ENCODE peak calls at places on chromosomes 4 and X, in six cellular contexts. F is fibroblast of villous mesenchyme; V is naive thymus-derived CD4-positive, alpha-beta T cell; K is kidney epithelial cell; X is MG63; A is NT2/D1. M is an unnamed sample.
A peak's percentile ranks its signal among the peaks of the same experiment; 100 is the strongest.

GRCh38 chr4:126250006-126250405 is 935.3 kb downstream of the FAT4 start:
- DNase-seq in F (no peak), V (no peak), K (no peak), X (no peak), A (no peak), M (no peak)

GRCh38 chr4:143375326-143376073 is 38.8 kb downstream of the GAB1 start:
- DNase-seq in F (no peak), V (no peak), K (no peak), X (peak; percentile 15), A (no peak), M (no peak)

GRCh38 chrX:120456973-120457372 is 12.1 kb downstream of the LAMP2 start:
- DNase-seq in F (peak; percentile 30), V (no peak), K (no peak), X (no peak), A (no peak), M (no peak)

GRCh38 chr4:44016582-44017421 is 431.8 kb downstream of the KCTD8 start:
- DNase-seq in F (peak; percentile 7), V (no peak), K (no peak), X (peak; percentile 62), A (no peak), M (no peak)

GRCh38 chr4:23986270-23986669 is 96.4 kb upstream of the PPARGC1A start:
- DNase-seq in F (no peak), V (no peak), K (no peak), X (no peak), A (no peak), M (no peak)

GRCh38 chrX:13923845-13924244 is 105.8 kb downstream of the GEMIN8 start:
- DNase-seq in F (no peak), V (no peak), K (no peak), X (no peak), A (no peak), M (no peak)

GRCh38 chr4:139656614-139657486 is 8.8 kb upstream of the MGST2 start:
- DNase-seq in F (peak; percentile 66), V (no peak), K (no peak), X (peak; percentile 52), A (peak; percentile 46), M (no peak)

GRCh38 chrX:71167031-71167781 is 22.6 kb downstream of the NLGN3 start:
- DNase-seq in F (no peak), V (no peak), K (no peak), X (no peak), A (no peak), M (no peak)

GRCh38 chrX:107396235-107396634 is 53.2 kb upstream of the FRMPD3 start:
- DNase-seq in F (no peak), V (no peak), K (no peak), X (no peak), A (no peak), M (no peak)

GRCh38 chr4:158166701-158167100 is 6.1 kb downstream of the GASK1B start:
- DNase-seq in F (no peak), V (no peak), K (no peak), X (no peak), A (no peak), M (no peak)

GRCh38 chr4:123235431-123235830 is 161.2 kb upstream of the SPRY1 start:
- DNase-seq in F (no peak), V (no peak), K (no peak), X (no peak), A (no peak), M (peak; percentile 40)

GRCh38 chrX:118974088-118974907 is at the start of gene LONRF3:
- DNase-seq in F (peak; percentile 57), V (peak; percentile 32), K (no peak), X (peak; percentile 40), A (no peak), M (no peak)
- H3K4me3 ChIP-seq in F (peak within 1 kb of the TSS; percentile 31), V (peak within 1 kb of the TSS; percentile 64), K (peak within 1 kb of the TSS; percentile 41), X (peak within 1 kb of the TSS; percentile 27), A (peak within 1 kb of the TSS; percentile 36), M (peak within 1 kb of the TSS; percentile 15)

GRCh38 chr4:169099775-169100180 is 89.7 kb upstream of the CBR4 start:
- DNase-seq in F (peak; percentile 57), V (no peak), K (no peak), X (peak; percentile 32), A (no peak), M (peak; percentile 92)
- H3K4me3 ChIP-seq in F (no peak overlapping the region), V (no peak overlapping the region), K (no peak overlapping the region), X (no peak overlapping the region), A (no peak overlapping the region), M (no peak overlapping the region)

DNA sequence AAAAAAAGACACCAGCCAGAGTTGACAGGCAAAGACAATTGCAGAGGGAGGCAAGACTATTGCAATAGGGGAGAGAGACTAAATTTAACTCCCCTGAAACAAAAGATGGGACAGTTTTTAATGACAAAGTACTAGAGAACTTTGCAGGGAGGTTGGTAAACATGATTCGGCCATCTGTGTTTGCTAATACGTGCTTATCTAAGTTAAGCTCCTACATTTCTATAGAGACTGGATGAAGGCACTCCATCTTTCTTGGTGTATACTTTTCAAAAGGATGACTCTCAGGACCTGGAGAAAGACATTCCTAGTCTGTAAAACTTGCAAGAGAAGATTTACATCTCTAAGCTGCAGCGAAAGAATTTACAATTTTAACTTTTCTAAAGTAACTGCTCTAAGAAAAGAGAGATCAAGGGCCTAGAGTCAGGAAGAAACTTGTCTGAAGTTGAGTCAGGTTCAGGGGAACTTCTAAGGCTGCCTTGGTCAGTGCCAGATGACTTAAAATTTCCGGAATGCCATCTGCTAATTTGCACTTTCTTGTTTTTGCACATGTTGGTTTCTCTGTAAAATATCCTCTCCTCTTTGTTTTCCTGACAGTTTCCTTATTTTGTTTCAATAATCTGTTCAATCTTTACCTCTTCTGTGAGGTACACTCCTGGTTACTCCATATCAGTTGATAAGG is 10.6 kb downstream of the ADAM29 start:
- DNase-seq in F (no peak), V (no peak), K (no peak), X (no peak), A (no peak), M (no peak)
- H3K4me3 ChIP-seq in F (no peak overlapping the region), V (no peak overlapping the region), K (no peak overlapping the region), X (no peak overlapping the region), A (no peak overlapping the region), M (no peak overlapping the region)

GRCh38 chr4:134144337-134144736 is 57.3 kb downstream of the PABPC4L start:
- DNase-seq in F (no peak), V (no peak), K (no peak), X (no peak), A (no peak), M (no peak)

GRCh38 chr4:134147941-134148340 is 53.6 kb downstream of the PABPC4L start:
- DNase-seq in F (no peak), V (no peak), K (no peak), X (no peak), A (no peak), M (no peak)

GRCh38 chr4:134141728-134142127 is 59.9 kb downstream of the PABPC4L start:
- DNase-seq in F (no peak), V (no peak), K (no peak), X (no peak), A (no peak), M (no peak)

GRCh38 chr4:134145369-134145768 is 56.2 kb downstream of the PABPC4L start:
- DNase-seq in F (no peak), V (no peak), K (no peak), X (no peak), A (no peak), M (no peak)
- H3K4me3 ChIP-seq in F (no peak overlapping the region), V (no peak overlapping the region), K (no peak overlapping the region), X (no peak overlapping the region), A (no peak overlapping the region), M (no peak overlapping the region)

GRCh38 chrX:155744534-155744933 is 131.8 kb upstream of the TMLHE start:
- DNase-seq in F (no peak), V (no peak), K (no peak), X (no peak), A (no peak), M (no peak)
- H3K4me3 ChIP-seq in F (peak overlapping the region; percentile 6), V (no peak overlapping the region), K (no peak overlapping the region), X (no peak overlapping the region), A (no peak overlapping the region), M (no peak overlapping the region)

M was measured in astrocyte of the cerebellum.